ENCODE peak calls at places on chromosomes 12 and 14, in four cellular contexts. M is astrocyte, N is tibial artery, C is lower lobe of right lung. R is an unnamed sample.

GRCh38 chr12:49974231-49974675 is 1.5 kb downstream of the AQP6 start:
- DNase-seq in N (peak; percentile 76), C (peak; percentile 76), M (peak; percentile 25), R (no peak)

GRCh38 chr14:22339277-22339676 is 249.7 kb downstream of the DAD1 start:
- DNase-seq in N (peak; percentile 66), M (peak; percentile 74), C (no peak), R (no peak)

GRCh38 chr14:101178184-101179072 is 274.9 kb upstream of the RTL1 start:
- DNase-seq in M (no peak), N (no peak), C (no peak), R (no peak)

GRCh38 chr12:95762123-95762785 is 28.3 kb downstream of the NTN4 start:
- DNase-seq in M (peak; percentile 14), C (no peak), N (no peak), R (no peak)

GRCh38 chr14:50039734-50040400 is 76.5 kb downstream of the VCPKMT start:
- DNase-seq in M (peak; percentile 57), C (peak; percentile 85), N (peak; percentile 74), R (no peak)

GRCh38 chr12:44459569-44459968 is 416.5 kb downstream of the NELL2 start:
- DNase-seq in C (no peak), M (no peak), N (no peak), R (no peak)

GRCh38 chr14:24234095-24235020 is 1.6 kb downstream of the GMPR2 start:
- DNase-seq in N (no peak), C (no peak), M (no peak), R (no peak)

GRCh38 chr12:130079254-130079653 is 83.0 kb upstream of the FZD10 start:
- DNase-seq in M (no peak), C (no peak), N (no peak), R (no peak)

GRCh38 chr12:65039306-65039705 is 81.8 kb downstream of the WIF1 start:
- DNase-seq in C (no peak), M (no peak), N (no peak), R (no peak)

GRCh38 chr12:29301114-29301513 is 79.9 kb downstream of the ERGIC2 start:
- DNase-seq in M (no peak), N (no peak), C (no peak), R (no peak)

GRCh38 chr12:27277846-27278260 is 33.8 kb downstream of the STK38L start:
- DNase-seq in N (no peak), M (peak; percentile 96), C (no peak), R (no peak)
- H3K4me1 ChIP-seq in N (peaks cover 97% of the 10 kb centered on the region), M (peaks cover 35% of the 10 kb centered on the region), C (peaks cover 7% of the 10 kb centered on the region), R (no peaks in the 10 kb centered on the region)

GRCh38 chr14:105200074-105200473 is 19.0 kb upstream of the NUDT14 start:
- DNase-seq in N (no peak), M (no peak), C (no peak), R (no peak)
- H3K4me1 ChIP-seq in N (peaks cover 63% of the 10 kb centered on the region), M (peaks cover 11% of the 10 kb centered on the region), C (peaks cover 84% of the 10 kb centered on the region), R (peaks cover 9% of the 10 kb centered on the region)

DNA sequence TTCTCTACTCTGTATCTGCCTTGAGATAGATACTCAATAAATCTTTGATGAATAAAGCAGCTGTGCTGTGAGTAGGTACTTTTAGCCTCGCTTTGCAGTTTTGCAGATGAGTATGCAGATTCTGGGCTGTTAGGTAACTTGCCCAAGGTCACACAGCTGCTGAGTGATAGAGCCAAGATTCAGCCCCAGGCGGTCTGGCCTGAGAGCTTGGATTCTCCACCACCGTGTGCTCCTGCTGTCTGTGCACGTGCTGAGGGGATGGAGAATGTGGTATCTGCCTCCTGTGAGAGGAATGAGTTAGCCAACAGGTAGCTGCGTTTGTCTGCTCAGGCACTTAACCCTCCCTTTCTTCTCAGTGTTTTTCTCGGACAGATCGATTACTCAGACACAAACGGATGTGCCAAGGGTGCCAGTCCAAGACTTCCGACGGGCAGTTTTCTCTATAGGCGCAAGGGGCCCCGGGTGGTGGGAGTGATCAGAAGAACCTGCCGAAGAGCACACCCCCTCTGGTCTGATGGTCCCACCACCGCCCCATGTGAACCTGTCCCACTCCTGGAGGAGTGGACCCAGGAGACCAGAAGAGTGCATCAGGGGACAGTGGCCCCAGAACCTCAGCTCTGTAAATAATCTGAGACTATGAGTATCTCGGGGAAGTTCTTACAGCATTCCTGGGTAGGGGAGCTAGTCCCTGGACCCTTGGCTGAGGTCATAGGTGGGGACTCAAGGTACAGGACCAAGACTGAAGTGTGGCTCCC is 6.6 kb upstream of the CSAD start:
- DNase-seq in M (no peak), C (no peak), N (peak; percentile 46), R (no peak)
- H3K4me1 ChIP-seq in M (peaks cover 9% of the 10 kb centered on the region), C (peaks cover 25% of the 10 kb centered on the region), N (peaks cover 37% of the 10 kb centered on the region), R (peaks cover 1% of the 10 kb centered on the region)

DNA sequence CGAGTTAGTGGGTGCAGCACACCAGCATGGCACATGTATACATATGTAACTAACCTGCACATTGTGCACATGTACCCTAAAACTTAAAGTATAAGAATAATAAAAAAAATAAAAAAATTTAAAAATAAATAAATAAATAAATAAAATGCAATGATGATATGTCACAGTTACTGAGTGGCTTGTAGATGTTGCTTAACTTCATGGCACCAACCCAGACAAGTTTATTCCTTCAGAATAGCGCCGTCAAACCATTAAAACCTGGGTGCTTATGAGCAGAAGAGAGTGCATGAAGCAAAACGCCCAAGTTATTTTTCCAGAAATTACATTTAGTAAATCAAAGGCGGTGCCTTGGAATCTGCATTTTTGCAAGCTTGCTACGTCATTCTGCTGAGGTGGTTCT is 417.9 kb downstream of the AEBP2 start:
- DNase-seq in C (no peak), N (no peak), M (no peak), R (no peak)
- H3K4me1 ChIP-seq in C (peaks cover 5% of the 10 kb centered on the region), N (peaks cover 54% of the 10 kb centered on the region), M (no peaks in the 10 kb centered on the region), R (no peaks in the 10 kb centered on the region)

GRCh38 chr12:26271889-26272492 is 76.6 kb downstream of the SSPN start:
- DNase-seq in M (peak; percentile 92), N (peak; percentile 83), C (peak; percentile 57), R (peak; percentile 64)
- H3K4me1 ChIP-seq in M (peaks cover 43% of the 10 kb centered on the region), N (peaks cover 43% of the 10 kb centered on the region), C (peaks cover 41% of the 10 kb centered on the region), R (peaks cover 26% of the 10 kb centered on the region)

GRCh38 chr12:24228371-24228770 is 278.9 kb upstream of the SOX5 start:
- DNase-seq in M (no peak), C (no peak), N (no peak), R (no peak)
- H3K4me1 ChIP-seq in M (peaks cover 15% of the 10 kb centered on the region), C (no peaks in the 10 kb centered on the region), N (peaks cover 39% of the 10 kb centered on the region), R (peaks cover 10% of the 10 kb centered on the region)

GRCh38 chr14:51321036-51321435 is 81.0 kb downstream of the TMX1 start:
- DNase-seq in C (no peak), N (no peak), M (peak; percentile 54), R (no peak)
- H3K4me1 ChIP-seq in C (no peaks in the 10 kb centered on the region), N (peaks cover 28% of the 10 kb centered on the region), M (peaks cover 10% of the 10 kb centered on the region), R (peaks cover 6% of the 10 kb centered on the region)